ENCODE peak calls at places on chromosomes 16 and 17, in seven cellular contexts. One of them, this sample, is unnamed.

GRCh38 chr17:49035470-49036269 is 38.5 kb downstream of the IGF2BP1 start:
- DNase-seq in aorta: peak
- DNase-seq in body of pancreas: peak
- DNase-seq in caudate nucleus: no peak
- DNase-seq in fibroblast of lung: peak
- DNase-seq in cardiac muscle cell: peak
- DNase-seq in dorsolateral prefrontal cortex: no peak
- DNase-seq in this sample: peak

GRCh38 chr17:2369551-2370210 is 31.2 kb downstream of the MNT start:
- DNase-seq in aorta: peak
- DNase-seq in body of pancreas: no peak
- DNase-seq in caudate nucleus: no peak
- DNase-seq in fibroblast of lung: peak
- DNase-seq in cardiac muscle cell: peak
- DNase-seq in dorsolateral prefrontal cortex: no peak
- DNase-seq in this sample: no peak

GRCh38 chr17:29590979-29591736 is 1.7 kb upstream of the GIT1 start:
- DNase-seq in aorta: peak
- DNase-seq in body of pancreas: peak
- DNase-seq in caudate nucleus: peak
- DNase-seq in fibroblast of lung: peak
- DNase-seq in cardiac muscle cell: peak
- DNase-seq in dorsolateral prefrontal cortex: no peak
- DNase-seq in this sample: no peak

GRCh38 chr16:55297910-55298175 is 26.2 kb upstream of the IRX6 start:
- DNase-seq in aorta: no peak
- DNase-seq in body of pancreas: no peak
- DNase-seq in caudate nucleus: no peak
- DNase-seq in fibroblast of lung: no peak
- DNase-seq in cardiac muscle cell: no peak
- DNase-seq in dorsolateral prefrontal cortex: no peak
- DNase-seq in this sample: no peak

GRCh38 chr16:57868913-57869520 is 66.7 kb upstream of the KIFC3 start:
- DNase-seq in aorta: no peak
- DNase-seq in body of pancreas: no peak
- DNase-seq in caudate nucleus: no peak
- DNase-seq in fibroblast of lung: no peak
- DNase-seq in cardiac muscle cell: no peak
- DNase-seq in dorsolateral prefrontal cortex: no peak
- DNase-seq in this sample: no peak

GRCh38 chr17:5418858-5419355 is 555 bp downstream of the NUP88 start:
- DNase-seq in aorta: no peak
- DNase-seq in body of pancreas: peak
- DNase-seq in caudate nucleus: no peak
- DNase-seq in fibroblast of lung: peak
- DNase-seq in cardiac muscle cell: peak
- DNase-seq in dorsolateral prefrontal cortex: no peak
- DNase-seq in this sample: peak

GRCh38 chr17:79799174-79799537 is 2.3 kb upstream of the CBX8 start:
- DNase-seq in aorta: no peak
- DNase-seq in body of pancreas: no peak
- DNase-seq in caudate nucleus: no peak
- DNase-seq in fibroblast of lung: no peak
- DNase-seq in cardiac muscle cell: no peak
- DNase-seq in dorsolateral prefrontal cortex: no peak
- DNase-seq in this sample: no peak

GRCh38 chr16:49776085-49776501 is 79.8 kb downstream of the ZNF423 start:
- DNase-seq in aorta: peak
- DNase-seq in body of pancreas: no peak
- DNase-seq in caudate nucleus: peak
- DNase-seq in fibroblast of lung: no peak
- DNase-seq in cardiac muscle cell: peak
- DNase-seq in dorsolateral prefrontal cortex: no peak
- DNase-seq in this sample: no peak

GRCh38 chr17:45646288-45646988 is 137.7 kb upstream of the CRHR1 start:
- DNase-seq in aorta: no peak
- DNase-seq in body of pancreas: no peak
- DNase-seq in caudate nucleus: no peak
- DNase-seq in fibroblast of lung: no peak
- DNase-seq in cardiac muscle cell: no peak
- DNase-seq in dorsolateral prefrontal cortex: no peak
- DNase-seq in this sample: no peak

GRCh38 chr17:50668025-50668837 is 33.5 kb downstream of the ABCC3 start:
- DNase-seq in aorta: no peak
- DNase-seq in body of pancreas: no peak
- DNase-seq in caudate nucleus: no peak
- DNase-seq in fibroblast of lung: peak
- DNase-seq in cardiac muscle cell: no peak
- DNase-seq in dorsolateral prefrontal cortex: no peak
- DNase-seq in this sample: no peak

DNA sequence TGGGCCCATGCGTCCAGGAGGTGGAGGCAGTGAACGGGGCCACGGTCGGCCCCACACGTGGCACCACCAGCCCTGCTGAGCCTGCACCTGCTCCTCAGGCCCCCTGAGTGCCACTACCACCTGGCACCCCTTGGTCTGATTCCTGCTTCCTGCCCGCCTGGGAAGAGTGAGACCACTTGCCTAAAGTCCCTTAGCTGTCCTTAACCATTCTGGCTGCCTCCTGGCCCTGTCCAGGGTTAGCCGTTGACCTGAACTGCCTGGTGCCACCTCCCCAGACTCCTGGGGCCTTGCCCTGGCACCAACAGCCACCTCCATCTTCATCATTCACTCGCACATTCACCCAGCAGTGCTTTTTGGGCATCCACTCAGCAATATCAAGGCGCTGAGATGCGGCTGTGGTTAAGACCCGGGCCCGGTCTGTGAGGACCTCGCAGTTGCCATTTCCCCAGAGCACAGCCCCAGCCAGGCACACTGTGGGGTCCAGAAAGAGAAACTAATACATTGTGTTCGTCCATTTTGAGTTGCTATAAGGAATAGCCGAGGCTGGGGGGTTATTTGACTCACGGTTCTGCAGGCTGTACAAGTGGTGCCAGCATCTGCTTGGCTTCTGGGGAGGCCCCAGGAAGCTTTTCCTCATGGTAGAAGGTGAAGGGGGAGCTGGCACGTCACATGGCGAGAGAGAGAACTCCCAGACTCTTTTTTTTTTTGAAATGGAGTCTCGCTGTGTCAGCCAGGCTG is 318.4 kb downstream of the SEC14L1 start:
- DNase-seq in aorta: no peak
- DNase-seq in body of pancreas: no peak
- DNase-seq in caudate nucleus: no peak
- DNase-seq in fibroblast of lung: no peak
- DNase-seq in cardiac muscle cell: no peak
- DNase-seq in dorsolateral prefrontal cortex: no peak
- DNase-seq in this sample: no peak
- H3K27ac ChIP-seq in aorta: no peak
- H3K27ac ChIP-seq in body of pancreas: no peak
- H3K27ac ChIP-seq in caudate nucleus: no peak
- H3K27ac ChIP-seq in fibroblast of lung: no peak
- H3K27ac ChIP-seq in cardiac muscle cell: peak
- H3K27ac ChIP-seq in dorsolateral prefrontal cortex: no peak
- H3K27ac ChIP-seq in this sample: peak

DNA sequence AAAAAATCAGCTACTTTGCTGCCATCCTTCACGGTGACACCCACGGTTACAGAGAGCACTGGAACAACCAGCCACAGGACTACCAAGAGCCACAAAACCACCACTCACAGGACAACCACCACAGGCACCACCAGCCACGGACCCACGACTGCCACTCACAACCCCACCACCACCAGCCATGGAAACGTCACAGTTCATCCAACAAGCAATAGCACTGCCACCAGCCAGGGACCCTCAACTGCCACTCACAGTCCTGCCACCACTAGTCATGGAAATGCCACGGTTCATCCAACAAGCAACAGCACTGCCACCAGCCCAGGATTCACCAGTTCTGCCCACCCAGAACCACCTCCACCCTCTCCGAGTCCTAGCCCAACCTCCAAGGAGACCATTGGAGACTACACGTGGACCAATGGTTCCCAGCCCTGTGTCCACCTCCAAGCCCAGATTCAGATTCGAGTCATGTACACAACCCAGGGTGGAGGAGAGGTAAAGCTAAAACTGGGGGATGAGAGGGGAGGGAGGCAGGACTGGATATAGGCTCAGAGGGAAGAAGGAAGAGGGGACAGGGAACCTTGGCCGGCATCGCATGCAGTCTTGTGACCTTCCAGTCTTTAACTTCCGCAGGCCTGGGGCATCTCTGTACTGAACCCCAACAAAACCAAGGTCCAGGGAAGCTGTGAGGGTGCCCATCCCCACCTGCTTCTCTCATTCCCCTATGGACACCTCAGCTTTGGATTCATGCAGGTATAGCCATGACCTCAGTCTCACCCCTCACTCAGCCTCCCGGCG is 597 bp downstream of the CD68 start:
- DNase-seq in aorta: peak
- DNase-seq in body of pancreas: no peak
- DNase-seq in caudate nucleus: no peak
- DNase-seq in fibroblast of lung: no peak
- DNase-seq in cardiac muscle cell: no peak
- DNase-seq in dorsolateral prefrontal cortex: no peak
- DNase-seq in this sample: no peak
- H3K27ac ChIP-seq in aorta: no peak
- H3K27ac ChIP-seq in body of pancreas: peak
- H3K27ac ChIP-seq in caudate nucleus: peak
- H3K27ac ChIP-seq in fibroblast of lung: peak
- H3K27ac ChIP-seq in cardiac muscle cell: peak
- H3K27ac ChIP-seq in dorsolateral prefrontal cortex: peak
- H3K27ac ChIP-seq in this sample: peak

GRCh38 chr17:47843391-47843730 is 2.3 kb upstream of the SCRN2 start:
- DNase-seq in aorta: no peak
- DNase-seq in body of pancreas: no peak
- DNase-seq in caudate nucleus: no peak
- DNase-seq in fibroblast of lung: no peak
- DNase-seq in cardiac muscle cell: no peak
- DNase-seq in dorsolateral prefrontal cortex: no peak
- DNase-seq in this sample: no peak

GRCh38 chr17:47840742-47841487 is at the start of gene SCRN2:
- DNase-seq in aorta: peak
- DNase-seq in body of pancreas: peak
- DNase-seq in caudate nucleus: peak
- DNase-seq in fibroblast of lung: peak
- DNase-seq in cardiac muscle cell: peak
- DNase-seq in dorsolateral prefrontal cortex: peak
- DNase-seq in this sample: peak

GRCh38 chr17:47839899-47840741 is 953 bp downstream of the SCRN2 start:
- DNase-seq in aorta: no peak
- DNase-seq in body of pancreas: peak
- DNase-seq in caudate nucleus: peak
- DNase-seq in fibroblast of lung: no peak
- DNase-seq in cardiac muscle cell: no peak
- DNase-seq in dorsolateral prefrontal cortex: no peak
- DNase-seq in this sample: no peak

GRCh38 chr17:47844230-47844629 is 3.2 kb upstream of the SCRN2 start:
- DNase-seq in aorta: no peak
- DNase-seq in body of pancreas: no peak
- DNase-seq in caudate nucleus: no peak
- DNase-seq in fibroblast of lung: no peak
- DNase-seq in cardiac muscle cell: no peak
- DNase-seq in dorsolateral prefrontal cortex: no peak
- DNase-seq in this sample: no peak

DNA sequence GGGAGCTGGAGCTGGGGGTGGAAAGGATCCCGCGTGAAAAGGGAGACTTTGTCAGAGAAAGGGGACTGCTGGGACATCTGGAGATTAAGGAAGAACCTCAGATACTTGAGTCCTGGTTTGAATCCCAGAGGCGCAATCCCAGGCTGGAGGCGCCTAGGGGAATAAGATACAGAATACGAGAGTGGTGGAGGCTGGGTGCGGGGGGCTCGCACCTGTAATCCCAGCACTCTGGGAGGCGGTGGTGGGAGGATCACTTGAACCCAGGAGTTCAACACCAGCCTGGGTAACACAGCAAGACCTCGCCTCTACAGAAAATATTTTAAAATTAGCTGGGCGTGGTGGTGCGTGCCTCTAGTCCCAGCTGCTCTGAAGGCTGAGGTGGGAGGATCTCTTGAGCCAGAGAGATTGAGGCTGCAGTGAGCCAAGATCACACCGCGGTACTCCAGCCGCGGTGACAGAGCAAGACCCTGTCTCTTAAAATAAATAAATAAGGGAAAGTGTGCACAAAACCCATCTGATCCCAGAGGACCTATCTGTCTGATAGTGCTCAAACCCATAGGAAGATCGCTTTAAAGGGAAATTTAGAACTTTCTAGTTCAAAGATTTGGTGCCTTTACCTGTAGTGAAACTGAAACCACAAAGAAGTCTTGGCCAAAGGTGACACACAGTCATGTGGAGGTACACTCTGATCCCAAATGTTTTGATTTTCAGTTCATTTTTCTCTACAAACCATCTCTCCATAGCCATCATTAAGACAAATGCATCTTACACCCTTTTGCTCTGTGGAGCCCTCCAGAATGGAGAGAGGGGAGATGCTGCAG is 625 bp upstream of the SCRN2 start:
- DNase-seq in aorta: no peak
- DNase-seq in body of pancreas: no peak
- DNase-seq in caudate nucleus: no peak
- DNase-seq in fibroblast of lung: no peak
- DNase-seq in cardiac muscle cell: no peak
- DNase-seq in dorsolateral prefrontal cortex: no peak
- DNase-seq in this sample: no peak
- H3K27ac ChIP-seq in aorta: no peak
- H3K27ac ChIP-seq in body of pancreas: peak
- H3K27ac ChIP-seq in caudate nucleus: peak
- H3K27ac ChIP-seq in fibroblast of lung: no peak
- H3K27ac ChIP-seq in cardiac muscle cell: peak
- H3K27ac ChIP-seq in dorsolateral prefrontal cortex: peak
- H3K27ac ChIP-seq in this sample: peak

DNA sequence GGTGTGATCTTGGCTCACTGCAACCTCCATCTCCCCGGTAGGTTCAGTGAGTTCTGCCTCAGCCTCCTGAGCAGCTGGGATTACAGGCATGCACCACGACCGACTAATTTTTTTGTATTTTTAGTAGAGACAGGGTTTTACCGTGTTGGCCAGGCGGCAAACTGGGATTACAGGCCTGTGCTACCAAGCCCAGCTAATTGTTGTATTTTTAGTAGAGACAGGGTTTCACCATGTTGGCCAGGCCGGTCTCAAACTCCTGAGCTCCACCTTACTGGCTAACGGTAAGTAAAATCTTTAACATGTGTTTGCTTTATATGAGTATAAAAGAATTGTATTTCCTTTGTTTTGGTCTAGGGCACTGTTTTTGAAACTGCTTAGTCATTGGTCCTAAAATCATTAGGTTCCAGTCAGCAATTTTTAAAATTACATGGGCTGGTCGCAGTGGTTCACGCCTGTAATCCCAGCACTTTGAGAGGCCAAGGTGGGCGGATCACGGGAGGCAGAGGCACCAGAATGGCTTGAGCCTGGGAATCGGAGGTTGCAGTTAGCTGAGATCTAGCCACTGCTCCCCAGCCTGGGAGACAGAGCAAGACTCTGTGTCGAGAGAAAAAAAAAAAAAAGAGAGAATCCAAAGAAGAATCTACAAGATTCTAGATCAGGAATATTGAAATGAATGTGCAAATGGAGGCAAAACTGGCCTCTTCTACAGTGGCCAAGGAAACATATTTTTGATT is 3.6 kb downstream of the FLYWCH1 start:
- DNase-seq in aorta: no peak
- DNase-seq in body of pancreas: no peak
- DNase-seq in caudate nucleus: no peak
- DNase-seq in fibroblast of lung: no peak
- DNase-seq in cardiac muscle cell: no peak
- DNase-seq in dorsolateral prefrontal cortex: no peak
- DNase-seq in this sample: no peak
- H3K27ac ChIP-seq in aorta: no peak
- H3K27ac ChIP-seq in body of pancreas: no peak
- H3K27ac ChIP-seq in caudate nucleus: no peak
- H3K27ac ChIP-seq in fibroblast of lung: peak
- H3K27ac ChIP-seq in cardiac muscle cell: no peak
- H3K27ac ChIP-seq in dorsolateral prefrontal cortex: no peak
- H3K27ac ChIP-seq in this sample: no peak